ENCODE peak calls at places on chromosomes 6 and 20, in four cellular contexts. R, B, G and V are unnamed samples.

GRCh38 chr6:159595173-159595572 is 97.9 kb downstream of the SOD2 start:
- DNase-seq in R (peak), B (no peak), G (peak), V (no peak)

GRCh38 chr6:4303638-4304037 is 168.3 kb upstream of the ECI2 start:
- DNase-seq in R (no peak), B (no peak), G (no peak), V (no peak)

GRCh38 chr20:46558511-46558959 is 8.1 kb upstream of the OCSTAMP start:
- DNase-seq in R (no peak), B (no peak), G (peak), V (no peak)

GRCh38 chr20:31849306-31849930 is 4.0 kb upstream of the FOXS1 start:
- DNase-seq in R (no peak), B (peak), G (no peak), V (no peak)

GRCh38 chr6:6969761-6970223 is 138.0 kb upstream of the RREB1 start:
- DNase-seq in R (peak), B (peak), G (peak), V (peak)

GRCh38 chr6:47512872-47513271 is 35.3 kb downstream of the CD2AP start:
- DNase-seq in R (no peak), B (no peak), G (peak), V (no peak)

GRCh38 chr6:52423971-52424381 is 3.8 kb downstream of the EFHC1 start:
- DNase-seq in R (no peak), B (no peak), G (peak), V (no peak)

GRCh38 chr20:46060975-46061374 is 28.8 kb downstream of the NCOA5 start:
- DNase-seq in R (no peak), B (no peak), G (no peak), V (no peak)

GRCh38 chr20:49397525-49397924 is 84.9 kb downstream of the KCNB1 start:
- DNase-seq in R (no peak), B (no peak), G (peak), V (no peak)

GRCh38 chr6:20126789-20127653 is 85.2 kb downstream of the MBOAT1 start:
- DNase-seq in R (peak), B (peak), G (peak), V (peak)

GRCh38 chr6:130679684-130680083 is 147.5 kb upstream of the SMLR1 start:
- DNase-seq in R (no peak), B (no peak), G (no peak), V (no peak)

GRCh38 chr20:52593634-52594033 is 378.5 kb upstream of the TSHZ2 start:
- DNase-seq in R (no peak), B (no peak), G (no peak), V (no peak)

GRCh38 chr20:61407561-61407960 is 155.5 kb downstream of the CDH4 start:
- DNase-seq in R (no peak), B (no peak), G (no peak), V (no peak)

GRCh38 chr6:7769702-7770101 is 43.8 kb downstream of the BMP6 start:
- DNase-seq in R (no peak), B (no peak), G (peak), V (peak)

GRCh38 chr6:12844284-12845223 is 128.0 kb downstream of the PHACTR1 start:
- DNase-seq in R (no peak), B (no peak), G (peak), V (peak)

GRCh38 chr6:127933852-127934840 is 33.3 kb upstream of the THEMIS start:
- DNase-seq in R (no peak), B (no peak), G (no peak), V (no peak)

GRCh38 chr20:52103469-52103910 is 88.1 kb downstream of the ZFP64 start:
- DNase-seq in R (no peak), B (no peak), G (no peak), V (no peak)

DNA sequence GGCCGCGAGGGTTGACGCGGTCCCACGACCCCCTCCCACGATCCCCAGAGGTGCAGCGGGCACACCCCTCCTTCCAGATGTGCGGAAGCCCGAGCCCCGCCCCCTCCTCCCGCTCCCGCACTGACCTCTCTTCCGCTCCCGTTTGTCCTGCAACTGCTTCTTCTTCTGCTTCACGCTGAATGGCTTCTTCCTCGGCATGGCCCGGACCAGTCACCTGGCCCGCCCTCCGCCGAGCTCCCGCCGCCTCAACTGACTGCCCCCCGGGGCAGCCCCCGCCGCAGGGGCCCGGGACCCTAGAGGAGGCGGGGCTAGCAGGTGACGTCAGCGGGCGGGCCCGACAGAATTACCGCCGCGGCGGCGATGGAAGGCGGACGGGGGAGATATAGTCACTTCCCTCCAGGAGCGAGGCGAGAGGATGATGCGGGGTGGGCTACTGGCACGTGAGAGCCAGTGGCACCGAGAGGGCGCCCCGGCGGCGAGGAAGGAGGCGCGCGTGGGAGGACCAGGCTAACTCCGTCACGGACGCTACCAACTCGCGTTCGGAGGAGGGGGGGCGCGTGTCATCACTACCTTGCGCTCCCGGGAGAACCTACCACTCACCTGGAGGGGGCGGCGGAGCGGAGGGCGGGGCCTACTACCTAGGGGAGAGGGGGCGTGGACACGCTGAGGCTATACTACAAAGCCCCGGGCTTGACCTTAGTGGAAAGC is at the start of gene GNL1:
- DNase-seq in R (peak), B (peak), G (peak), V (peak)
- TF ChIP-seq POLR2A in R (peak), B (no peak), G (no peak), V (no peak)

GRCh38 chr6:118651282-118652050 is at the start of gene CEP85L:
- DNase-seq in R (peak), B (peak), G (peak), V (peak)
- TF ChIP-seq POLR2A in R (peak), B (peak), G (peak), V (peak)

GRCh38 chr20:33433465-33433864 is 10.1 kb downstream of the SNTA1 start:
- DNase-seq in R (peak), B (no peak), G (no peak), V (no peak)
- TF ChIP-seq POLR2A in R (no peak), B (no peak), G (no peak), V (no peak)

GRCh38 chr20:23106271-23106851 is 20.2 kb upstream of the CD93 start:
- DNase-seq in R (no peak), B (no peak), G (no peak), V (no peak)
- TF ChIP-seq POLR2A in R (no peak), B (no peak), G (no peak), V (no peak)

DNA sequence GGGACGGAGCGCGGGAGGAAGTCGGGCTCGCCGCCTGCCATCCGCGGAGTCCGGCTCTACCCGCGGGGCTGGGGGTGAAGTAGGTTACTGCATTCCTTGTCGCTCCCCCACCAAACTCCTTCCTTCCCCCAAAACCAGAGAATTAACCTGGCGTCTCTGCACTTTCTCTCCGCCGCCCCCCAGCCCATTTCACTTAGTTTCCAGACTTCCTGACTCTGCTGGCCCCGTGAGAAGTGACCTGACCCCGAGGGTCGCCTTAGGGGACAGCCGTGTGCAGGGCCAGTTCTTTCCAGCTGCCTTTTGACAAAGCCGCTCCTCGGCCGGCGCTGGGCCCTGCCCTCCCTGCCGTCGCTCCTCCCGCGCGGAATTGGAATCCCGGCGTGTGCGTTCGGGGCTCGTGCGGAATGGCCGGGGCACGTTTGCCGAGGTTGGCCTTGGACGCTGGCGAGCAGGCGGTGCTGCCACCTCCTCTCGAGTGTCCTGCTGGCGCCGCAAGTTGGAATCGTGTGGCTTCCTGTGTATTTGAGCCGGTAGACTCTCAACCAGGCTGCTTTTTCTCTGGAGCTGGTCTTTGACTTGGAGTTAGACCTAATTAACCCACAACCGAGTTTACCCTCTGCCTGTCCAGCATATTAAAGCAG is 650 bp downstream of the DCBLD1 start:
- DNase-seq in R (peak), B (peak), G (peak), V (peak)
- TF ChIP-seq POLR2A in R (no peak), B (peak), G (no peak), V (no peak)

DNA sequence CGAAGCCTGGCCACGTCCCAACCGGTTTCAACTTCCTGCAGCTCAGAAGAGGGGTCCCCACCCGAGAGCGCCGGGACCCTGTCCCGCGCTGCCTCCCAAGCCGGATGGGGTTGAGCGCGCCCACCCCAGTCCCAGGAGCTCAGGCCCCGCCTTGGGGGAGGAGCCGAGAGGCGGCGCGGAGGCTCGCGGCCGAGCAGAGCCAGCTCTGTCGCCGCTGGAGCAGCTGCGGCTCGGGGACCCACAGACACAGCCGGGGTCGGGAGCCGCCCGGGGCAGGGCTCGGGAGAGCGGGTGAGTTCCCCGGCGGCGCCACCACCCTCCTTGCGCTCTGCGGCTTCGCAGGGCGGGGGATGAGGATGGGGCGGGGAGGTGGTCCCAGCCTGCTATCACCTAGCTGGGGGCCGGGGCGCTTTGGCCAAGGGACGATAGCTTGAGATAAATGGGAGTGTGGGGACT is at the start of gene PPP1R16B:
- DNase-seq in R (peak), B (peak), G (no peak), V (peak)
- TF ChIP-seq POLR2A in R (peak), B (peak), G (no peak), V (no peak)

GRCh38 chr6:41779793-41780622 is at the start of gene FRS3:
- DNase-seq in R (peak), B (peak), G (peak), V (peak)
- TF ChIP-seq POLR2A in R (no peak), B (no peak), G (no peak), V (peak)

DNA sequence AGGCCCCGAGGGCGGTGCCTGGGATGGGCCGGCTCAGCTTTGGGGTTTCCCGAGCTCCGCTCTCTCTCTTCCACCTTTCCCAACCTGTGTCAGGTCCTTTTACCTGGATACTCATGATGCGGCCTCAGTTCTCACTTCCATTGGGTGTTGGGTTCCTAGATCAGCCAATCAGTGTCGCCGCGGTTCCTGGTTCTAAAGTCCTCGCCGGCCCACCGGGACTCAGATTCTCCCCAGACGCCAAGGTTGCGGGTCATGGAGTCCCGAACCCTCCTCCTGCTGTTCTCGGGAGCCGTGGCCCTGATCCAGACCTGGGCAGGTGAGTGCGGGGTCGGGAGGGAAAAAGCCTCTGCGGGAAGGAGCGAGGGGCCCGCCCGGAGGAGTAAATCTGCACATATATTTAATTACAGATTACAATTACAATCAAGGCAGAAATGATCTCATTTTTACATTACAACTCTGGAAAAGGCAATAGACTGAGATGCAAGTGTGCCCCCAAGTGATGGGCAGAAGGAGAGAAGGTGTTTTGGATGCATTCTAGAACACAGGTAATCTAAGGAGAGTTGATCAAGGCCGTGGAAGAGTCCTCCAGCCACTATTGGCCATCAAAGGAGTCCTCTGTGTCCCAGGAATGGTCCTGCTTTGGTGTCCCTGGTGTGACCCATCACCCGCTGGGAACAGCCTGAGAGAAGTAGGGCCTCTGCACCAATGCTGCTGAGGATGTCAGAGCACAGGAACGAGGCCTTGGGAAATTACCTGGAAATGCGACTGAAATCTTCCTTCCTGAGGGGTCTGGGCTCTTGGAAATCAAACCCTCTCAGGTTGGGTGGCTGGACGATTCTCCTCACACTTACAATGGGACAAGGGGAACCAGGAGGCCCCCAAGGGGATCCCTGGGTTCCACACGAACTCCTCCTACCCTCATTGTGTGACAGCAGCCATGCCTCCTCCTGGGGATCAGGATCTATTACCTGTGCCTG is 34.7 kb upstream of the MICB start:
- DNase-seq in R (peak), B (peak), G (peak), V (peak)
- TF ChIP-seq POLR2A in R (peak), B (peak), G (no peak), V (no peak)